ENCODE peak calls at places on chromosomes 7 and 10, in ten cellular contexts. G is amygdala; Q is stimulated activated CD8-positive, alpha-beta memory T cell treated with anti-CD3 and anti-CD28 coated beads, Interleukin-7, amount 100 ng/mL, for 24 hours; L is germinal center; O is GM04504; W is anterior cingulate cortex; Z is NCI-H1105; P is epithelial cell of esophagus; X is PC-9; B is AG10803. N is an unnamed sample.
A peak's percentile ranks its signal among the peaks of the same experiment; 100 is the strongest.

GRCh38 chr7:69833964-69834363 is 235.7 kb downstream of the AUTS2 start:
- DNase-seq in G (no peak), Q (no peak), L (no peak), O (no peak), W (no peak), Z (no peak), P (no peak), X (no peak), B (no peak), N (no peak)

GRCh38 chr10:10922062-10922461 is 95.6 kb upstream of the CELF2 start:
- DNase-seq in G (no peak), Q (no peak), L (no peak), O (no peak), W (no peak), Z (no peak), P (no peak), X (no peak), B (no peak), N (no peak)

GRCh38 chr7:26468625-26469024 is 177.0 kb downstream of the SNX10 start:
- DNase-seq in G (no peak), Q (no peak), L (no peak), O (no peak), W (no peak), Z (no peak), P (no peak), X (no peak), B (no peak), N (no peak)

GRCh38 chr7:4633012-4633411 is 49.1 kb upstream of the FOXK1 start:
- DNase-seq in G (no peak), Q (no peak), L (no peak), O (no peak), W (no peak), Z (no peak), P (peak; percentile 84), X (no peak), B (peak; percentile 43), N (no peak)

GRCh38 chr10:43140414-43140813 is 2.2 kb downstream of the CSGALNACT2 start:
- DNase-seq in G (no peak), Q (no peak), L (no peak), O (peak; percentile 40), W (no peak), Z (no peak), P (peak; percentile 92), X (peak; percentile 86), B (peak; percentile 82), N (no peak)

GRCh38 chr10:30529373-30529998 is 95.5 kb downstream of the MAP3K8 start:
- DNase-seq in G (peak; percentile 15), Q (peak; percentile 50), L (peak; percentile 75), O (no peak), W (no peak), Z (no peak), P (no peak), X (no peak), B (no peak), N (no peak)

GRCh38 chr7:29488977-29489376 is 74.7 kb upstream of the PRR15 start:
- DNase-seq in G (no peak), Q (no peak), L (no peak), O (peak; percentile 80), W (no peak), Z (no peak), P (peak; percentile 53), X (peak; percentile 82), B (peak; percentile 95), N (no peak)

GRCh38 chr7:156944876-156945275 is 4.6 kb upstream of the NOM1 start:
- DNase-seq in G (no peak), Q (no peak), L (no peak), O (no peak), W (no peak), Z (no peak), P (no peak), X (no peak), B (no peak), N (no peak)

GRCh38 chr7:66331883-66332282 is 126.7 kb downstream of the TPST1 start:
- DNase-seq in G (no peak), Q (no peak), L (no peak), O (no peak), W (no peak), Z (no peak), P (no peak), X (no peak), B (no peak), N (no peak)

GRCh38 chr7:133290676-133291332 is 37.9 kb downstream of the EXOC4 start:
- DNase-seq in G (no peak), Q (no peak), L (no peak), O (no peak), W (no peak), Z (no peak), P (no peak), X (no peak), B (no peak), N (no peak)

GRCh38 chr7:102286237-102287081 is at the start of gene SH2B2:
- DNase-seq in G (peak; percentile 51), Q (no peak), L (peak; percentile 75), O (peak; percentile 38), W (no peak), Z (peak; percentile 51), P (peak; percentile 54), X (peak; percentile 60), B (peak; percentile 53), N (peak; percentile 54)

GRCh38 chr7:24152907-24153513 is 131.0 kb upstream of the NPY start:
- DNase-seq in G (no peak), Q (no peak), L (no peak), O (no peak), W (no peak), Z (no peak), P (no peak), X (no peak), B (no peak), N (no peak)

GRCh38 chr7:91995391-91995790 is 54.7 kb downstream of the AKAP9 start:
- DNase-seq in G (no peak), Q (no peak), L (no peak), O (no peak), W (no peak), Z (no peak), P (no peak), X (no peak), B (no peak), N (no peak)

GRCh38 chr10:124016795-124017375 is 76.5 kb downstream of the CHST15 start:
- DNase-seq in G (no peak), Q (no peak), L (no peak), O (no peak), W (no peak), Z (no peak), P (no peak), X (no peak), B (no peak), N (no peak)

GRCh38 chr7:99404235-99404976 is 4.0 kb downstream of the PDAP1 start:
- DNase-seq in G (no peak), Q (no peak), L (no peak), O (peak; percentile 18), W (no peak), Z (no peak), P (peak; percentile 33), X (no peak), B (no peak), N (no peak)

GRCh38 chr10:115272482-115272881 is 179.3 kb downstream of the ATRNL1 start:
- DNase-seq in G (no peak), Q (no peak), L (no peak), O (no peak), W (no peak), Z (no peak), P (no peak), X (no peak), B (no peak), N (no peak)

GRCh38 chr7:131745645-131746248 is 189.3 kb upstream of the PODXL start:
- DNase-seq in G (no peak), Q (no peak), L (no peak), O (peak; percentile 12), W (no peak), Z (no peak), P (peak; percentile 42), X (no peak), B (peak; percentile 46), N (no peak)

GRCh38 chr7:22776964-22777363 is 45.7 kb downstream of the TOMM7 start:
- DNase-seq in G (no peak), Q (no peak), L (no peak), O (no peak), W (no peak), Z (no peak), P (no peak), X (no peak), B (no peak), N (no peak)

GRCh38 chr7:113872981-113873380 is 45.8 kb downstream of the PPP1R3A start:
- DNase-seq in G (no peak), Q (no peak), L (no peak), O (no peak), W (no peak), Z (no peak), P (no peak), X (no peak), B (no peak), N (no peak)

GRCh38 chr7:81676813-81677212 is 93.0 kb downstream of the HGF start:
- DNase-seq in G (no peak), Q (no peak), L (no peak), O (no peak), W (no peak), Z (no peak), P (peak; percentile 43), X (no peak), B (peak; percentile 62), N (no peak)

GRCh38 chr10:24866615-24867583 is 85.5 kb downstream of the PRTFDC1 start:
- DNase-seq in G (peak; percentile 25), Q (no peak), L (no peak), O (no peak), W (peak; percentile 50), Z (no peak), P (peak; percentile 66), X (no peak), B (peak; percentile 67), N (no peak)

GRCh38 chr7:11707606-11708193 is 124.3 kb downstream of the THSD7A start:
- DNase-seq in G (no peak), Q (no peak), L (no peak), O (no peak), W (no peak), Z (no peak), P (no peak), X (no peak), B (no peak), N (no peak)

GRCh38 chr10:123398180-123398591 is 244.0 kb downstream of the BUB3 start:
- DNase-seq in G (no peak), Q (no peak), L (peak; percentile 31), O (no peak), W (no peak), Z (no peak), P (no peak), X (no peak), B (no peak), N (no peak)

GRCh38 chr10:130497056-130498010 is 361.1 kb downstream of the GLRX3 start:
- DNase-seq in G (no peak), Q (no peak), L (no peak), O (no peak), W (no peak), Z (no peak), P (no peak), X (no peak), B (no peak), N (no peak)

GRCh38 chr10:70648427-70648826 is 23.9 kb upstream of the ADAMTS14 start:
- DNase-seq in G (no peak), Q (no peak), L (no peak), O (no peak), W (no peak), Z (no peak), P (no peak), X (peak; percentile 41), B (no peak), N (no peak)

GRCh38 chr10:11581213-11581612 is 30.2 kb downstream of the USP6NL start:
- DNase-seq in G (no peak), Q (no peak), L (no peak), O (no peak), W (no peak), Z (no peak), P (no peak), X (no peak), B (peak; percentile 6), N (no peak)

GRCh38 chr10:7715515-7715914 is 12.4 kb downstream of the ITIH2 start:
- DNase-seq in G (no peak), Q (no peak), L (no peak), O (no peak), W (no peak), Z (no peak), P (no peak), X (no peak), B (no peak), N (no peak)

GRCh38 chr7:24831240-24831639 is 74.0 kb upstream of the GSDME start:
- DNase-seq in G (no peak), Q (no peak), L (no peak), O (peak; percentile 55), W (no peak), Z (no peak), P (no peak), X (no peak), B (peak; percentile 71), N (no peak)